ENCODE peak calls at places on chromosome 17, in nine cellular contexts. I is AG10803, E is fibroblast of pulmonary artery, Z is heart right ventricle, B is HL-60, G is mammary epithelial cell, V is cardiac fibroblast, T is astrocyte of the spinal cord, A is body of pancreas. D is an unnamed sample.

GRCh38 chr17:38874505-38875419 is 4.9 kb downstream of the LASP1 start:
- DNase-seq in I (peak), E (no peak), Z (peak), B (no peak), G (no peak), V (no peak), T (no peak), A (no peak), D (no peak)

GRCh38 chr17:71313866-71314265 is 807.0 kb upstream of the SOX9 start:
- DNase-seq in I (peak), E (no peak), Z (no peak), B (no peak), G (no peak), V (no peak), T (no peak), A (no peak), D (no peak)

GRCh38 chr17:39177256-39177655 is 11.3 kb upstream of the ARL5C start:
- DNase-seq in I (no peak), E (no peak), Z (no peak), B (no peak), G (no peak), V (no peak), T (no peak), A (no peak), D (no peak)

GRCh38 chr17:72657467-72658317 is 434.8 kb downstream of the SLC39A11 start:
- DNase-seq in I (peak), E (no peak), Z (no peak), B (no peak), G (peak), V (peak), T (peak), A (no peak), D (no peak)

GRCh38 chr17:50181601-50182345 is 16.0 kb downstream of the SGCA start:
- DNase-seq in I (peak), E (peak), Z (no peak), B (no peak), G (peak), V (peak), T (peak), A (no peak), D (peak)

GRCh38 chr17:80969030-80969673 is 22.5 kb upstream of the CHMP6 start:
- DNase-seq in I (no peak), E (no peak), Z (no peak), B (no peak), G (no peak), V (no peak), T (no peak), A (no peak), D (no peak)

GRCh38 chr17:43193251-43193650 is 18.4 kb upstream of the TMEM106A start:
- DNase-seq in I (no peak), E (no peak), Z (no peak), B (no peak), G (no peak), V (no peak), T (no peak), A (no peak), D (no peak)

GRCh38 chr17:4483012-4483840 is 15.5 kb upstream of the SPNS2 start:
- DNase-seq in I (no peak), E (no peak), Z (no peak), B (no peak), G (peak), V (peak), T (no peak), A (peak), D (no peak)

GRCh38 chr17:69593351-69593715 is 178.8 kb downstream of the MAP2K6 start:
- DNase-seq in I (peak), E (no peak), Z (no peak), B (no peak), G (no peak), V (no peak), T (peak), A (no peak), D (no peak)

GRCh38 chr17:81371910-81372760 is 23.1 kb upstream of the BAHCC1 start:
- DNase-seq in I (peak), E (peak), Z (peak), B (no peak), G (no peak), V (peak), T (no peak), A (no peak), D (peak)

GRCh38 chr17:31623990-31624389 is 232.5 kb downstream of the RAB11FIP4 start:
- DNase-seq in I (no peak), E (no peak), Z (no peak), B (no peak), G (peak), V (no peak), T (no peak), A (no peak), D (no peak)

GRCh38 chr17:19398301-19399181 is 11.6 kb upstream of the MFAP4 start:
- DNase-seq in I (peak), E (peak), Z (peak), B (no peak), G (peak), V (peak), T (peak), A (no peak), D (peak)

GRCh38 chr17:80455328-80455710 is 21.1 kb downstream of the NPTX1 start:
- DNase-seq in I (no peak), E (no peak), Z (no peak), B (no peak), G (no peak), V (no peak), T (no peak), A (no peak), D (peak)

GRCh38 chr17:38440614-38441397 is 12.5 kb downstream of the ARHGAP23 start:
- DNase-seq in I (no peak), E (no peak), Z (peak), B (no peak), G (no peak), V (no peak), T (no peak), A (no peak), D (no peak)

GRCh38 chr17:57601328-57601727 is 143.8 kb downstream of the CCDC182 start:
- DNase-seq in I (no peak), E (no peak), Z (no peak), B (no peak), G (no peak), V (no peak), T (no peak), A (no peak), D (no peak)
- TF ChIP-seq CTCF in I (no peak), E (no peak), Z (no peak), B (no peak), G (no peak), V (no peak), T (no peak), A (no peak), D (no peak)

DNA sequence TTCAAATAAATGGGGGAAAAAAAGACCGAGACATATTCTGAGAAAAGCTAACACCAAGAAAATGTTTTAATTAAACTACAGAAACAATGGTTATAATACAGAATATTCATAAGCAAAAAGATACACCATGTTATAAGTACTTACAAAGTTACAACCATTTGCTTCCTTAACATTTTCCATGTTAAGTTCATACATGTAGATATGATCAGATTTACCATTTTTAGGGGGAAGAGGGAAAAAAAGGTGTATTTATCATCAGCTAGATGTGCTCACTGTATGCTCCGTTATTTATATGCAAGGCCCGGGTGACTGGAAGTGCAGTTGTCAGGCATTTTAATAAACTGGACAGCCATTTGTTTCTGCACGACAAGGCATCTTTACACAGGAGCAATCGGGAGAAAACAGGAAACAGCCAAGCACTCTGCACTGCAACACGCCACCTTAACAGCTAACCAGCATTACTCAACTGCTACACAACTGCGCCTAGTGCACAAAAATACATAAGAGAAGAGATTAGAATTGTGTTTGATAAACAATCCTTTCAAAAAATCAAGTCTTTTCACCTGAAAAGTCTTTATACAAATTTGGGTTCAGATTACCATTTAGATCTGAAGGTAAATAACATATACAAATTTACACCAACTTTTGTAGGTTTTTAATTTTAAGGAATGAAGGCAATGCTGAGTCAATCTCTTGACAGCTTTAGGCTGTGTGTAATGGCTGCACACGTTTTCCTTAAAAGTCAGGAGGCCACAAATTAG is 2.9 kb downstream of the SRSF2 start:
- DNase-seq in I (no peak), E (peak), Z (no peak), B (no peak), G (no peak), V (peak), T (no peak), A (no peak), D (peak)
- H3K4me3 ChIP-seq in I (peak), E (peak), Z (no peak), B (peak), G (peak), V (peak), T (peak), A (no peak), D (peak)

GRCh38 chr17:7241047-7241733 is 1.1 kb downstream of the GABARAP start:
- DNase-seq in I (peak), E (no peak), Z (no peak), B (no peak), G (no peak), V (no peak), T (no peak), A (no peak), D (no peak)

GRCh38 chr17:7239091-7240027 is at the start of gene PHF23:
- DNase-seq in I (peak), E (peak), Z (peak), B (peak), G (peak), V (peak), T (peak), A (peak), D (peak)

GRCh38 chr17:7240375-7240774 is 1.1 kb upstream of the PHF23 start:
- DNase-seq in I (no peak), E (no peak), Z (no peak), B (no peak), G (no peak), V (no peak), T (no peak), A (no peak), D (no peak)

GRCh38 chr17:7241783-7242716 is at the start of gene GABARAP:
- DNase-seq in I (peak), E (peak), Z (peak), B (peak), G (peak), V (peak), T (peak), A (peak), D (peak)

GRCh38 chr17:7242717-7243576 is 698 bp upstream of the GABARAP start:
- DNase-seq in I (peak), E (peak), Z (peak), B (peak), G (peak), V (peak), T (peak), A (peak), D (peak)
- TF ChIP-seq CTCF in I (no peak), E (no peak), Z (peak), B (no peak), G (no peak), V (no peak), T (no peak), A (no peak), D (no peak)

GRCh38 chr17:78884876-78885667 is 17.9 kb downstream of the CEP295NL start:
- DNase-seq in I (no peak), E (no peak), Z (no peak), B (no peak), G (no peak), V (no peak), T (no peak), A (no peak), D (no peak)

GRCh38 chr17:78883533-78884131 is 19.4 kb downstream of the CEP295NL start:
- DNase-seq in I (peak), E (peak), Z (peak), B (peak), G (peak), V (peak), T (peak), A (peak), D (peak)

GRCh38 chr17:78885956-78886355 is 17.0 kb downstream of the CEP295NL start:
- DNase-seq in I (no peak), E (no peak), Z (no peak), B (no peak), G (no peak), V (no peak), T (no peak), A (no peak), D (no peak)

GRCh38 chr17:78883090-78883532 is 19.9 kb downstream of the CEP295NL start:
- DNase-seq in I (peak), E (peak), Z (peak), B (peak), G (no peak), V (peak), T (peak), A (peak), D (peak)

GRCh38 chr17:78884148-78884870 is 18.7 kb downstream of the CEP295NL start:
- DNase-seq in I (no peak), E (peak), Z (no peak), B (no peak), G (no peak), V (no peak), T (no peak), A (no peak), D (peak)
- H3K4me3 ChIP-seq in I (peak), E (peak), Z (no peak), B (no peak), G (peak), V (peak), T (peak), A (no peak), D (peak)

D was measured in fibroblast of villous mesenchyme.